ENCODE peak calls at places on chromosomes 3 and 15, in ten cellular contexts. Y is AG09309, R is AG04450, P is neural progenitor cell, D is endothelial cell of umbilical vein, Z is heart left ventricle, S is A673, C is RWPE2, B is pancreas, T is PC-9. Q is an unnamed sample.
A peak's percentile ranks its signal among the peaks of the same experiment; 100 is the strongest.

GRCh38 chr3:119733812-119734211 is 31.0 kb downstream of the CFAP91 start:
- DNase-seq in Y (no peak), R (no peak), P (no peak), D (no peak), Z (no peak), S (no peak), C (no peak), B (no peak), T (no peak), Q (no peak)

GRCh38 chr3:10942806-10943205 is 49.7 kb upstream of the SLC6A1 start:
- DNase-seq in Y (no peak), R (no peak), P (no peak), D (no peak), Z (no peak), S (no peak), C (no peak), B (no peak), T (no peak), Q (no peak)

GRCh38 chr3:160078533-160078932 is 89.9 kb downstream of the IL12A start:
- DNase-seq in Y (no peak), R (no peak), P (no peak), D (no peak), Z (no peak), S (no peak), C (no peak), B (no peak), T (peak; percentile 10), Q (no peak)

GRCh38 chr3:17752441-17752840 is 10.0 kb upstream of the TBC1D5 start:
- DNase-seq in Y (peak; percentile 13), R (no peak), P (no peak), D (no peak), Z (no peak), S (no peak), C (no peak), B (no peak), T (no peak), Q (no peak)

GRCh38 chr3:189655617-189656016 is 24.4 kb downstream of the TP63 start:
- DNase-seq in Y (no peak), R (no peak), P (no peak), D (no peak), Z (no peak), S (no peak), C (no peak), B (no peak), T (no peak), Q (no peak)

GRCh38 chr15:26453914-26454313 is 319.0 kb downstream of the GABRB3 start:
- DNase-seq in Y (no peak), R (no peak), P (peak; percentile 46), D (no peak), Z (no peak), S (no peak), C (no peak), B (no peak), T (no peak), Q (no peak)

GRCh38 chr3:58722526-58722925 is 56.0 kb upstream of the FAM3D start:
- DNase-seq in Y (no peak), R (no peak), P (no peak), D (no peak), Z (no peak), S (no peak), C (no peak), B (no peak), T (no peak), Q (no peak)

GRCh38 chr3:77795013-77795412 is 755.1 kb downstream of the ROBO2 start:
- DNase-seq in Y (no peak), R (no peak), P (peak; percentile 33), D (no peak), Z (no peak), S (no peak), C (no peak), B (peak; percentile 6), T (no peak), Q (peak; percentile 8)

GRCh38 chr3:114829786-114830185 is 317.3 kb downstream of the ZBTB20 start:
- DNase-seq in Y (no peak), R (no peak), P (no peak), D (no peak), Z (no peak), S (no peak), C (no peak), B (no peak), T (no peak), Q (no peak)

GRCh38 chr3:114830652-114831051 is 316.4 kb downstream of the ZBTB20 start:
- DNase-seq in Y (no peak), R (no peak), P (no peak), D (no peak), Z (no peak), S (no peak), C (no peak), B (no peak), T (no peak), Q (no peak)

GRCh38 chr3:114824014-114824413 is 323.1 kb downstream of the ZBTB20 start:
- DNase-seq in Y (no peak), R (no peak), P (no peak), D (no peak), Z (no peak), S (no peak), C (no peak), B (no peak), T (no peak), Q (no peak)

GRCh38 chr3:114823061-114823460 is 324.0 kb downstream of the ZBTB20 start:
- DNase-seq in Y (no peak), R (no peak), P (no peak), D (no peak), Z (no peak), S (no peak), C (no peak), B (no peak), T (no peak), Q (no peak)

GRCh38 chr3:114827495-114827894 is 319.6 kb downstream of the ZBTB20 start:
- DNase-seq in Y (no peak), R (no peak), P (peak; percentile 37), D (peak; percentile 47), Z (no peak), S (peak; percentile 61), C (no peak), B (peak; percentile 26), T (no peak), Q (peak; percentile 17)
- TF ChIP-seq CTCF in Y (peak; percentile 68), R (peak; percentile 70), P (peak; percentile 67), D (peak; percentile 45), Z (peak; percentile 59), S (peak; percentile 64), C (peak; percentile 58), B (peak; percentile 28), T (peak; percentile 64), Q (peak; percentile 49)

DNA sequence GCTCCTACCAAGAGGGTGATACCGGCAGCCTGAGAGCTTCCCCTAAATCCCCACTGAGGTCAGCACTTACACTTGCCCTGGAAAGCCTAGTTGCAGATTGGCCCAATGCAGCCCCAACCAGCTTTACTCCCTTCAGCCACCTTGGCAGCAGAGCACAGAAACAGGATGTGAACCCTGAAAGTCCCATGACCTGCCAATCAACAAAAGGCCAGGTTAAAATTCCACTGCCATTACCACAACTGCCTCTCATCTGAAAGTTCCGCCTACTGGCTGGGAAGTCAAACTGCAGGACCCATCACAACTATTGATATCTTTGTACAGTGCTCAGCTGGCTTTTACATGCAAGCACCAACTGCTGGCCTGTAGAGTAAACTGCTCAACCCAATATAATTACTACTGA is 156.2 kb downstream of the ZMAT3 start:
- DNase-seq in Y (no peak), R (no peak), P (no peak), D (no peak), Z (no peak), S (no peak), C (no peak), B (no peak), T (no peak), Q (no peak)
- TF ChIP-seq CTCF in Y (no peak), R (no peak), P (no peak), D (no peak), Z (no peak), S (no peak), C (no peak), B (no peak), T (peak; percentile 30), Q (no peak)

DNA sequence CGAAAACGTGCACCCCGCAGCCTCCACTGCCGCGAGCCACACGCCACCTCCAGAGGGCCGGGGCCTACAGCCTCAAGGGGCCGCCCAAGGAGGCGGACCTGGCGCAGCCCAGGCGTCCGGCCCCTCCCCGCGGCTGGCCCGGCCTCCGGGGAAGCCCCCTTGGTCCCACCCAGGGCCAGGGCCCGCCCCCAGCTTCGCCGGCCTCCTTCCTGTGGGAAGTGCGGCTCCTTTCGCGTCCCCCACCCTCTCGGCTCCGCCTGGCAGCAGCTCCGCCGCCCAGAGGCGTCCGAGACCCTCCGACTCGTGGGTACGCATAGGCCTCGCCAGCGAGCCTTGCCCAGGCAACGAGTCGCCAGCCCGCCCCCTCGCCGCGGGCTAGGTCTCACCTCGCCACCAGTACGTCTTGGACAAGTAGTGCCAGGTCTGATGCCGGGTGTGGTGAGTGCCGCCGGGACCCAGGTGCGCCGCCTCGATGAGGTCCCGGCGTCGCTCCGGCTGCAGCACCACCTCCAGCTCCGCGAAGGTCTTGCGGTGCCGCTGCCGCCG is 640 bp downstream of the ZBTB11 start:
- DNase-seq in Y (peak; percentile 82), R (peak; percentile 90), P (peak; percentile 98), D (peak; percentile 95), Z (peak; percentile 97), S (peak; percentile 98), C (peak; percentile 96), B (peak; percentile 94), T (peak; percentile 95), Q (peak; percentile 98)
- TF ChIP-seq CTCF in Y (peak; percentile 1), R (peak; percentile 10), P (no peak), D (peak; percentile 26), Z (peak; percentile 24), S (no peak), C (no peak), B (no peak), T (peak; percentile 24), Q (no peak)

GRCh38 chr3:13954266-13954665 is 74.4 kb upstream of the WNT7A start:
- DNase-seq in Y (no peak), R (no peak), P (no peak), D (no peak), Z (no peak), S (no peak), C (no peak), B (no peak), T (no peak), Q (no peak)

GRCh38 chr3:13951184-13951583 is 71.3 kb upstream of the WNT7A start:
- DNase-seq in Y (no peak), R (no peak), P (peak; percentile 35), D (no peak), Z (no peak), S (no peak), C (no peak), B (no peak), T (no peak), Q (no peak)

GRCh38 chr3:13955084-13955483 is 75.2 kb upstream of the WNT7A start:
- DNase-seq in Y (no peak), R (no peak), P (no peak), D (no peak), Z (no peak), S (no peak), C (no peak), B (no peak), T (no peak), Q (no peak)

GRCh38 chr3:13947912-13948311 is 68.0 kb upstream of the WNT7A start:
- DNase-seq in Y (no peak), R (no peak), P (peak; percentile 45), D (no peak), Z (no peak), S (no peak), C (no peak), B (no peak), T (no peak), Q (no peak)

DNA sequence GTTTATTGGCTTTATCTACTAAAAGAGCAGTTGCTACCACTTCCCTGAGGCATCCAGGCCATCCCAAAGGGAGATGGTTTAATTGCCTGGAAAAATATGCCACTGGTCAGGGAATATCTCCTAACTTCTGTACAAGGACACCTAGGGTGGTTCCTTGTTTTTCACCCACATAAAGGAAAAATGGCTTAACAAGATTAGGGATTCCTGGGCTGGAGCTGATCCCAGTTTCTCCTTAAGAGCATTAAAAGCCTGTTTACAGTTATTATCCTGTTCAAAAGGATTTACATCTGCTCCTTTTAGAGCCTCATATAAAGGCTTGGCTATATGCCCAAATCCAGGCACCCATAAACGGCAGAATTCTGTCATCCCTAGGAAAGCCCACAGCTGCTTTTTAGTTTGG is 70.2 kb upstream of the WNT7A start:
- DNase-seq in Y (no peak), R (no peak), P (peak; percentile 16), D (no peak), Z (no peak), S (peak; percentile 14), C (no peak), B (no peak), T (no peak), Q (no peak)
- TF ChIP-seq CTCF in Y (no peak), R (no peak), P (no peak), D (no peak), Z (no peak), S (no peak), C (no peak), B (no peak), T (no peak), Q (no peak)

Q was measured in Calu3.